ENCODE peak calls at places on chromosomes 5 and 9, in six cellular contexts. M is GM13976, D is AG09319, F is heart left ventricle, B is cardiac fibroblast, A is cardiac muscle cell. H is an unnamed sample.

GRCh38 chr5:154317916-154318315 is 127.4 kb downstream of the GALNT10 start:
- DNase-seq in M (no peak), D (no peak), A (no peak), F (no peak), B (no peak), H (no peak)

GRCh38 chr9:135126480-135127187 is 39.2 kb downstream of the OLFM1 start:
- DNase-seq in M (no peak), D (no peak), F (no peak), B (no peak), A (no peak), H (no peak)

GRCh38 chr9:111232997-111233790 is 96.8 kb downstream of the OR2K2 start:
- DNase-seq in A (peak), F (peak), D (no peak), B (peak), M (no peak), H (no peak)

GRCh38 chr5:173868096-173868879 is 19.9 kb upstream of the CPEB4 start:
- DNase-seq in D (no peak), B (no peak), F (no peak), A (peak), M (no peak), H (no peak)

GRCh38 chr9:93501406-93501805 is 48.0 kb upstream of the FAM120AOS start:
- DNase-seq in B (no peak), D (no peak), A (no peak), F (no peak), M (no peak), H (no peak)

GRCh38 chr5:11890777-11891176 is 13.5 kb downstream of the CTNND2 start:
- DNase-seq in F (no peak), A (no peak), D (no peak), M (no peak), B (no peak), H (no peak)

GRCh38 chr5:140113699-140114263 is at the start of gene PURA:
- DNase-seq in F (peak), B (peak), D (peak), M (peak), A (peak), H (peak)

GRCh38 chr9:114389612-114390368 is 2.0 kb upstream of the AKNA start:
- DNase-seq in D (no peak), B (no peak), A (no peak), M (peak), F (no peak), H (peak)

GRCh38 chr9:29475471-29475870 is 1902.2 kb upstream of the C9orf72 start:
- DNase-seq in M (no peak), B (no peak), D (no peak), F (no peak), A (no peak), H (no peak)

GRCh38 chr5:135821802-135822201 is 12.7 kb upstream of the SLC25A48 start:
- DNase-seq in M (no peak), B (no peak), D (no peak), A (no peak), F (no peak), H (no peak)

GRCh38 chr9:114038724-114039313 is 39.3 kb downstream of the AMBP start:
- DNase-seq in M (no peak), B (no peak), F (no peak), A (no peak), D (no peak), H (no peak)

DNA sequence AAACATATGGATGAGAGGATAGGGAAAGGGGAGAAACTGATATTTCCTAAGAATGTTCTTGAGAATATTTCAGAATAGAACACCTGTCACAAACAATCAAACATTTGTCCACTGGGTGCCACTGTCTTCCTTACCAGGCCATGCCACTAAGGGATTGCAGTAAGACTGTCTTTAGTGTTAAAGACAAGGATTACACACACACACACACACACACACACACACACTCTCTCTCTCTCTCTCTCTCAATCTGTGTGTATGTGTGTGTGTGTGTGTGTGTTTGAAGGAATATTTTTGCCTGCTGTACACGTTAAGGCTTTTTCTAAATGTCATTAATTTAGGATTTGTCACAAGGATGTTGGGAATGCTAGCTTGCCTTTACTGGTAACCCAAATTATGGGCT is 54.4 kb downstream of the CCDC192 start:
- DNase-seq in B (peak), D (peak), F (peak), M (peak), A (peak), H (peak)
- TF ChIP-seq CTCF in B (peak), D (peak), F (peak), M (peak), A (peak), H (peak)

GRCh38 chr5:166341708-166342329 is 1949.6 kb upstream of the WWC1 start:
- DNase-seq in B (peak), M (no peak), A (no peak), F (no peak), D (no peak), H (no peak)
- TF ChIP-seq CTCF in B (peak), M (no peak), A (peak), F (no peak), D (no peak), H (no peak)

GRCh38 chr9:109198736-109199384 is 31.8 kb upstream of the FRRS1L start:
- DNase-seq in F (no peak), D (no peak), M (no peak), B (no peak), A (no peak), H (no peak)
- TF ChIP-seq CTCF in F (no peak), D (no peak), M (peak), B (no peak), A (no peak), H (peak)

GRCh38 chr9:5450360-5451051 is at the start of gene CD274:
- DNase-seq in D (peak), F (peak), B (peak), A (peak), M (peak), H (peak)
- TF ChIP-seq CTCF in D (peak), F (peak), B (peak), A (peak), M (peak), H (peak)

GRCh38 chr9:38641985-38642864 is 21.8 kb upstream of the ANKRD18A start:
- DNase-seq in B (peak), M (peak), A (peak), F (no peak), D (no peak), H (peak)
- TF ChIP-seq CTCF in B (peak), M (peak), A (peak), F (peak), D (peak), H (peak)

GRCh38 chr9:88773119-88773518 is 218.1 kb upstream of the S1PR3 start:
- DNase-seq in M (no peak), A (no peak), D (no peak), F (no peak), B (no peak), H (no peak)

GRCh38 chr9:88775037-88775471 is 216.2 kb upstream of the S1PR3 start:
- DNase-seq in A (peak), F (no peak), D (peak), M (no peak), B (peak), H (no peak)

GRCh38 chr9:88772602-88773001 is 218.7 kb upstream of the S1PR3 start:
- DNase-seq in B (no peak), F (no peak), M (no peak), D (no peak), A (no peak), H (no peak)

GRCh38 chr9:88775559-88775958 is 215.7 kb upstream of the S1PR3 start:
- DNase-seq in F (no peak), A (no peak), B (no peak), D (no peak), M (no peak), H (no peak)

DNA sequence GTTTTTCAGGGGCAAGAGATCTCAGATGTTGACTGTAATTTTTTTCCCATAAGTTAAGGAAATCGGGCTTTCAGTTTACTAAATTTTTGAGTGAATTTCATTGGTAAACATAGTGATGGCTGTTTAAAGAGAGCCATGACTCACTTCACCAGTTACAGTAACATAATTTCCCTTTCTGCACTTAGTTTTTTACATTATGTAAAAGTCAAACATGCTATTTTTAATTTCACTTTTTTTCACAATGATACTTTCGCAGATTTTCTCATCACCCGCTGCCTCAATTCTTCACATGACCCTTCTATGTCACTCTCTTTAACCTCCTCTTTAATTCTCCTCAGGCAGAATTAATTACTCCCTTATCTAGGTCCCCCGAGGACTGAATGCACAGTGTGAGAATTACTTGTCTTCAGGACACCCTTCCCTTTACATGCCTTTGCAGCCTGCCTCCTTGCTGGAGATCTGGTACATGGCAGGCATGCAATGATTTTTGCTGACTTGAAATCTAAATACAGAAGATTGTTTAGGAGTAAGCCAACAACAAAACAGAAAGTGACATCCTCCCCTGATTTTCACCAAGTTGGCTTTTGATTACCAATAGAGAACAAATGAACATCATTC is 217.5 kb upstream of the S1PR3 start:
- DNase-seq in M (no peak), B (peak), D (no peak), F (no peak), A (peak), H (no peak)
- TF ChIP-seq CTCF in M (no peak), B (peak), D (peak), F (no peak), A (peak), H (no peak)

DNA sequence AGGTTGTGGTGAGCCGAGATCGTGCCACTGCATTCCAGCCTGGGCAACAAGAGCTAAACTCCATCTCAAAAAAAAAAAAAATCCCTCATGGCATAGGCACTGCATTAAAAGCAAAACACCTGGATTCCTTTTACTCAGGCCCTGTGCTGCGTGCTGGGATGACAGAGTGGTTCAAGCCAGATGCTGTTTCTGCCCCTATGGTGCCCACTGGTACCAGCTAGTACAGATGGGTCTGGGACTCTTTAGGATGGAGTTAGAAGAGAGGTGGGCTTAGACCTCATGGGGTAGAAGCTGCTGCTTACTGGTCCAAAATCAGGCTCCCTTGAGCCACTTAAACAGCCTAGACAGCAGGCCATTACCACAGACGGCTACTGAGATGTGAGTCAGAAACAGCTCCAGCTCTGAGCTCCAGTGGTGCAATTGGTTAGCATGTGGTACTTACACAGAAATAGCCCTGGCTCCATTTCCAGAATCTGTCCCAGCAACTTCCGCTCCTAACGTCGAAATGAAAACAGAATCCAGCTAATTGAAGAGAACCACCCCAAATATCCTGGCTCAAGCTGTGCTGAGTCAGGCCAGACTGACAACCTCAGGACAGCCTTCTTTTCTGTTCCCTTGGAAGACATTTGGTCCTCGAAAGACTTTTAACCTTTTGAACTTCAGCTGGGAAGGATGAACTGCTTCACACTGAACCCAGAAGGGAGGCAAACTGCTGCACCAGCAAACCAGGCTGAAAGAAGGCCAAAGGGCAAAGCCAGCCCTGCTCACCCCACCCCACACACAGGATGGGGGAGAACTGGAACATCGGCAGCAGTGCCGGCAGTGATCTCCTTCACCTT is 15.5 kb downstream of the C5orf15 start:
- DNase-seq in B (peak), M (no peak), F (peak), D (peak), A (peak), H (no peak)
- TF ChIP-seq CTCF in B (no peak), M (no peak), F (no peak), D (no peak), A (no peak), H (no peak)

DNA sequence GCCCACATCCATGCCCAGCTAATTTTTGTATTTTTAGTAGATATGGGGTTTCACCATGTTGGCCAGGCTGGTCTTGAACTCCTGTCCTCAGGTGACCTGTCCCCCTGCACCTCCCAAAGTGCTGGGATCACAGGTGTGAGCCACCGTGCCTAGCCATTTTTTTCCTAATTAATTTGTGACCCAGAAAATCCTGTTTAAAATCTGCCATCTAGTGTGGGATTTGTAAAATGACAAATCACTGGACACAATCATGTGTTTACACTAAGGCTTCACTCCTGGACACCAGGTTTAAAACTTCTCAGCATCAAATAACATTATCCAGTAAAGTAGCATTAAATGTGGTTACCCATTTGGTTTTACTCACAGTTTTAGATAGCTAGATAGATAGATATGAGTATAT is 18.6 kb upstream of the KDM4C start:
- DNase-seq in F (no peak), D (no peak), A (peak), M (no peak), B (peak), H (no peak)
- TF ChIP-seq CTCF in F (peak), D (peak), A (peak), M (peak), B (peak), H (peak)

DNA sequence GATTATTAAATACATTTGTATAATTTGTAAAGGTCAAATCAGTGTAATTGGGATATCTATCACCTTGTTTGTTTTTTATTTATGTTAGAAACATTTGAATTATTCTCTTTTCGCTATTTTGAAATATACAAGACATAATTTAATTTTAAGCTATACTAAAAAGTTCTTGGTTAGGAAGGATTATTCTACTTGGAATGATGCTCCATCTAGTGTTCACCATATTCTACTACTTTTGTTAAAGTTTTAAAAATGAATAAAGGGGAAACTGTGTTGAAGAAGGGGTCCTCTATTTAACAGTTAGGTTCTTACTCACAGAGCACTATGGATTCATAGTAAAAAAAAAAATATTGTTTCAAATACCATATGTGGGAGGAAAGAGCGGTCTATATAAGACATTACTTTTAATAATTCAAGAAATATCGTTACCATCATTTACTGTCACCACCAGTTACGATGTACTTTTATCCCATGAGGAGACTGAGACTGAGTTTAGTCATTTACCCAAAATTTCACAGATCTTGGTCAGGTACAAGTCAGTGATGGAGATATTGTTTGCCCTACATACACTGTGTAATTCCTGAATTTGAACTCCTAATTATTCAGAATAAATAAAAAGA is 6.3 kb upstream of the STOM start:
- DNase-seq in B (peak), A (peak), F (no peak), M (no peak), D (no peak), H (no peak)
- TF ChIP-seq CTCF in B (peak), A (peak), F (peak), M (no peak), D (peak), H (no peak)

GRCh38 chr9:80146466-80146865 is 574.7 kb downstream of the TLE4 start:
- DNase-seq in A (no peak), M (no peak), D (no peak), B (no peak), F (no peak), H (no peak)
- TF ChIP-seq CTCF in A (no peak), M (no peak), D (peak), B (no peak), F (no peak), H (peak)